ENCODE peak calls at places on chromosomes 1 and 21, in six cellular contexts. One of them, this sample, is unnamed.

GRCh38 chr1:155008015-155008941 is 5.7 kb downstream of the ZBTB7B start:
- DNase-seq in heart right ventricle: no peak
- DNase-seq in GM23248: no peak
- DNase-seq in aorta: no peak
- DNase-seq in A673: no peak
- DNase-seq in IMR-90: no peak
- DNase-seq in this sample: no peak

GRCh38 chr1:31910933-31911332 is 27.2 kb downstream of the PTP4A2 start:
- DNase-seq in heart right ventricle: no peak
- DNase-seq in GM23248: peak; percentile 47
- DNase-seq in aorta: no peak
- DNase-seq in A673: peak; percentile 44
- DNase-seq in IMR-90: no peak
- DNase-seq in this sample: no peak

GRCh38 chr1:155729031-155729898 is 40.4 kb downstream of the DAP3 start:
- DNase-seq in heart right ventricle: no peak
- DNase-seq in GM23248: peak; percentile 75
- DNase-seq in aorta: peak; percentile 58
- DNase-seq in A673: peak; percentile 78
- DNase-seq in IMR-90: peak; percentile 69
- DNase-seq in this sample: peak; percentile 14

GRCh38 chr21:16070207-16070651 is 340.4 kb downstream of the USP25 start:
- DNase-seq in heart right ventricle: no peak
- DNase-seq in GM23248: peak; percentile 55
- DNase-seq in aorta: peak; percentile 28
- DNase-seq in A673: peak; percentile 34
- DNase-seq in IMR-90: no peak
- DNase-seq in this sample: no peak

GRCh38 chr1:39829791-39830533 is 41.3 kb upstream of the BMP8B start:
- DNase-seq in heart right ventricle: no peak
- DNase-seq in GM23248: peak; percentile 79
- DNase-seq in aorta: no peak
- DNase-seq in A673: no peak
- DNase-seq in IMR-90: peak; percentile 40
- DNase-seq in this sample: no peak

GRCh38 chr1:227958617-227959324 is 11.0 kb upstream of the WNT9A start:
- DNase-seq in heart right ventricle: no peak
- DNase-seq in GM23248: no peak
- DNase-seq in aorta: no peak
- DNase-seq in A673: no peak
- DNase-seq in IMR-90: no peak
- DNase-seq in this sample: no peak

GRCh38 chr1:202107321-202107761 is 15.4 kb upstream of the GPR37L1 start:
- DNase-seq in heart right ventricle: peak; percentile 79
- DNase-seq in GM23248: no peak
- DNase-seq in aorta: no peak
- DNase-seq in A673: no peak
- DNase-seq in IMR-90: no peak
- DNase-seq in this sample: no peak

GRCh38 chr1:7084232-7084894 is 299.1 kb downstream of the CAMTA1 start:
- DNase-seq in heart right ventricle: no peak
- DNase-seq in GM23248: no peak
- DNase-seq in aorta: no peak
- DNase-seq in A673: no peak
- DNase-seq in IMR-90: no peak
- DNase-seq in this sample: no peak

GRCh38 chr1:29646161-29646775 is 409.9 kb downstream of the PTPRU start:
- DNase-seq in heart right ventricle: no peak
- DNase-seq in GM23248: no peak
- DNase-seq in aorta: peak; percentile 9
- DNase-seq in A673: no peak
- DNase-seq in IMR-90: no peak
- DNase-seq in this sample: no peak

GRCh38 chr1:114725230-114725629 is 8.7 kb upstream of the NRAS start:
- DNase-seq in heart right ventricle: no peak
- DNase-seq in GM23248: no peak
- DNase-seq in aorta: no peak
- DNase-seq in A673: no peak
- DNase-seq in IMR-90: peak; percentile 61
- DNase-seq in this sample: no peak

GRCh38 chr1:60972841-60973364 is 109.5 kb upstream of the NFIA start:
- DNase-seq in heart right ventricle: no peak
- DNase-seq in GM23248: peak; percentile 90
- DNase-seq in aorta: no peak
- DNase-seq in A673: no peak
- DNase-seq in IMR-90: peak; percentile 76
- DNase-seq in this sample: peak; percentile 56

GRCh38 chr1:228445867-228446584 is 29.4 kb upstream of the TRIM17 start:
- DNase-seq in heart right ventricle: peak; percentile 50
- DNase-seq in GM23248: peak; percentile 70
- DNase-seq in aorta: peak; percentile 71
- DNase-seq in A673: peak; percentile 24
- DNase-seq in IMR-90: peak; percentile 56
- DNase-seq in this sample: no peak

GRCh38 chr1:10444795-10445397 is 4.9 kb upstream of the CORT start:
- DNase-seq in heart right ventricle: no peak
- DNase-seq in GM23248: peak; percentile 14
- DNase-seq in aorta: no peak
- DNase-seq in A673: no peak
- DNase-seq in IMR-90: no peak
- DNase-seq in this sample: no peak

GRCh38 chr1:172837816-172838680 is 179.1 kb downstream of the FASLG start:
- DNase-seq in heart right ventricle: no peak
- DNase-seq in GM23248: peak; percentile 65
- DNase-seq in aorta: no peak
- DNase-seq in A673: no peak
- DNase-seq in IMR-90: peak; percentile 72
- DNase-seq in this sample: no peak

GRCh38 chr1:42886800-42887199 is 40.4 kb downstream of the ZNF691 start:
- DNase-seq in heart right ventricle: no peak
- DNase-seq in GM23248: no peak
- DNase-seq in aorta: no peak
- DNase-seq in A673: no peak
- DNase-seq in IMR-90: no peak
- DNase-seq in this sample: no peak

DNA sequence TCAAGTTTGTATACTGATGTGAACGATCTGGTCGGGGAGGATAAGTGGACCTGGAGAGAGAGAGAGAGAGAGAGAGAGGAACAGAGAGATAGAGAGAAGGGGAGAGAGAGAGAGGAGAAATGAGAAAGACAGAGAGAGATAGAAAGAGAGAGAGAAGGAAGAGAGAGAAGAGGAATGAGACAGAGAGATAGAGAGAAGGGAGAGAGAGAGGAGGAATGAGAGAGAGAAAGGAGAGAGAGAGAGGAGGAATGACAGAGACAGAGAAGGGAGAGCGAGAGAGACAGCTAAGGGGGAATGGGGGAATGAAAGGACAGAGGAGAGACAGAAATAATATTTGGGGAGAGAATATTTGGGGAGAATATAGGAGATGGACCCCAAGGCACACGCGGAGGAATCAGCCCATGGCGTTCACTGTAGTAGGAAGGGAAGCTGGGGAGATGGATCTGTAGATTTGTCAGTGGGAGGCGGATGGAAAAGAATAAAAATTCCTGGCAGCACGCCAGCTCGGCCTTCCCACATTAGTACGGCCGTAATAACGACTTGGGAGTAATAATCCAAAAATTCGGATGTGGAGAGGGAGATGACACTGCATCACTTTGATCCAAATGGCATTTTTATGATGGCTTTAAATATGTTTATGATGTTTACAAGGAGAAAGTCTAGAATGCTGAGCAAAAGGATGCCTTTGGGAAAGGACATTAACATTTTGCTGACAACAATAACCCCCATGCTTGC is 159.7 kb upstream of the KCNJ6 start:
- DNase-seq in heart right ventricle: no peak
- DNase-seq in GM23248: no peak
- DNase-seq in aorta: no peak
- DNase-seq in A673: peak; percentile 2
- DNase-seq in IMR-90: no peak
- DNase-seq in this sample: no peak
- H3K27me3 ChIP-seq in heart right ventricle: peaks cover 6% of the 10 kb centered on the region
- H3K27me3 ChIP-seq in GM23248: peaks cover 22% of the 10 kb centered on the region
- H3K27me3 ChIP-seq in aorta: no peaks in the 10 kb centered on the region
- H3K27me3 ChIP-seq in A673: peaks cover 9% of the 10 kb centered on the region
- H3K27me3 ChIP-seq in IMR-90: peaks cover 5% of the 10 kb centered on the region
- H3K27me3 ChIP-seq in this sample: no peaks in the 10 kb centered on the region

DNA sequence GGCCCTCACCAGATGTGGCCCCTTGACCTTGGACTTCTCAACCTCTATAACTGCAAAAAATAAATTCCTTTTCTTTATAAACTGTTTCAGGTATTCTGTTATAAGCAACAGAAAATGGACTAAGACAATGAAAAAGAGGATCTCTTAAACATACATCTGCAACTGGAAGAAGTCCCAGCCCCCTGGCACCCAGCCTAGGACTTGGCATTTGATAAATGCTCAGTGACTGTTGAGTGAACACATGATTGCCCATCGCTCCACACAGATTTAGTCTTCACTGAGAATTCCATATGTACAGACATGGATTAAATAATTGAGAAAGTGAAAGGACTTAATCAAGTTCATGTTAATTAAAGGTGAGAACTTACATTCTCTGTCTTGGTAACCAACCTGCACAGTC is 344.9 kb upstream of the RUNX1 start:
- DNase-seq in heart right ventricle: no peak
- DNase-seq in GM23248: no peak
- DNase-seq in aorta: peak; percentile 56
- DNase-seq in A673: no peak
- DNase-seq in IMR-90: no peak
- DNase-seq in this sample: no peak
- H3K27me3 ChIP-seq in heart right ventricle: peaks cover 16% of the 10 kb centered on the region
- H3K27me3 ChIP-seq in GM23248: no peaks in the 10 kb centered on the region
- H3K27me3 ChIP-seq in aorta: no peaks in the 10 kb centered on the region
- H3K27me3 ChIP-seq in A673: peaks cover 13% of the 10 kb centered on the region
- H3K27me3 ChIP-seq in IMR-90: no peaks in the 10 kb centered on the region
- H3K27me3 ChIP-seq in this sample: no peaks in the 10 kb centered on the region

GRCh38 chr21:33122507-33122906 is 52.6 kb downstream of the OLIG1 start:
- DNase-seq in heart right ventricle: no peak
- DNase-seq in GM23248: no peak
- DNase-seq in aorta: no peak
- DNase-seq in A673: no peak
- DNase-seq in IMR-90: no peak
- DNase-seq in this sample: no peak

GRCh38 chr21:33124879-33125278 is 54.9 kb downstream of the OLIG1 start:
- DNase-seq in heart right ventricle: no peak
- DNase-seq in GM23248: no peak
- DNase-seq in aorta: peak; percentile 60
- DNase-seq in A673: no peak
- DNase-seq in IMR-90: no peak
- DNase-seq in this sample: no peak

GRCh38 chr21:33123396-33124120 is 53.6 kb downstream of the OLIG1 start:
- DNase-seq in heart right ventricle: no peak
- DNase-seq in GM23248: peak; percentile 13
- DNase-seq in aorta: no peak
- DNase-seq in A673: no peak
- DNase-seq in IMR-90: no peak
- DNase-seq in this sample: no peak

GRCh38 chr21:33125981-33126380 is 56.0 kb downstream of the OLIG1 start:
- DNase-seq in heart right ventricle: no peak
- DNase-seq in GM23248: no peak
- DNase-seq in aorta: no peak
- DNase-seq in A673: no peak
- DNase-seq in IMR-90: no peak
- DNase-seq in this sample: no peak

DNA sequence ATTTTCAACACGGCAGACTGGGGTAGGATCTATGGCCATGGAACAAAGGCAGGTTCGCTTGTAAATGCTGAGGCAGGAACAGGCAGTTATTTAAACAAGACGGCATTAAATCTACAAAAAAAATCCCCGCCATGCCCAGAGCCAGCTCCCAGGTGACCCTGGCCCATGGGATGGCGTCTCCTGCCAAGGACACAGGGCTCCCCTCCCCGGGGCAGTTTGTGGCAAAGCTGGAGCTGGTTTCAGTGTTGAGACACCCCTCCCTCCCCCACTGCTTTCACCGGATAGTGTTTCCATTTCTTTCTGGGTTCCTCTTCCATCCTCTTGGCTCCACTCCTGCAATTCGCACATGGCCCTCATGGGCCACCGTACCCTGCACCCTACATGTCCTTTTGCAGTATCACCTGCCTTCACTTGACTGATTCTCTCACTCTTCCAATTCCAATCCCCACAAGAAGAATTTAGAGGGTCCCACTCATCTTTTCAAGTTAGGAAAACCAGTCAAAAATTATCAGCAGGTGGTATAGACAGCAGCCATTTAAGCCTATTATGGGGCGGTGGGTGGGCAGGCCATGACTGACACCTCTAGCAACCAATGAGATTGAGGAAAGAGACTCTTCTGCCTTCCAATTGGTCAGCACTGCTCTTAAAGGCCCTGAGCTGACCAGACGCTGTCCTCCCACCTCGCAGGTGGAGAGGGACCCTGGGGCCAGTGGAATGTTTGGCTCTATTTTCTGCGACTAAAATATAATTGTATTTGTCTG is 52.0 kb downstream of the OLIG1 start:
- DNase-seq in heart right ventricle: no peak
- DNase-seq in GM23248: peak; percentile 12
- DNase-seq in aorta: no peak
- DNase-seq in A673: peak; percentile 53
- DNase-seq in IMR-90: peak; percentile 14
- DNase-seq in this sample: no peak
- H3K27me3 ChIP-seq in heart right ventricle: peaks cover 69% of the 10 kb centered on the region
- H3K27me3 ChIP-seq in GM23248: peaks cover 48% of the 10 kb centered on the region
- H3K27me3 ChIP-seq in aorta: no peaks in the 10 kb centered on the region
- H3K27me3 ChIP-seq in A673: peaks cover 64% of the 10 kb centered on the region
- H3K27me3 ChIP-seq in IMR-90: peaks cover 33% of the 10 kb centered on the region
- H3K27me3 ChIP-seq in this sample: peaks cover 6% of the 10 kb centered on the region

GRCh38 chr1:26354972-26355371 is 1.0 kb upstream of the CRYBG2 start:
- DNase-seq in heart right ventricle: no peak
- DNase-seq in GM23248: no peak
- DNase-seq in aorta: no peak
- DNase-seq in A673: no peak
- DNase-seq in IMR-90: no peak
- DNase-seq in this sample: no peak

GRCh38 chr1:26353976-26354820 is at the start of gene CRYBG2:
- DNase-seq in heart right ventricle: no peak
- DNase-seq in GM23248: no peak
- DNase-seq in aorta: no peak
- DNase-seq in A673: no peak
- DNase-seq in IMR-90: no peak
- DNase-seq in this sample: no peak

GRCh38 chr1:26358411-26359384 is 4.8 kb upstream of the CRYBG2 start:
- DNase-seq in heart right ventricle: no peak
- DNase-seq in GM23248: no peak
- DNase-seq in aorta: no peak
- DNase-seq in A673: no peak
- DNase-seq in IMR-90: no peak
- DNase-seq in this sample: no peak

GRCh38 chr1:26356106-26356505 is 2.2 kb upstream of the CRYBG2 start:
- DNase-seq in heart right ventricle: no peak
- DNase-seq in GM23248: no peak
- DNase-seq in aorta: no peak
- DNase-seq in A673: no peak
- DNase-seq in IMR-90: no peak
- DNase-seq in this sample: no peak

DNA sequence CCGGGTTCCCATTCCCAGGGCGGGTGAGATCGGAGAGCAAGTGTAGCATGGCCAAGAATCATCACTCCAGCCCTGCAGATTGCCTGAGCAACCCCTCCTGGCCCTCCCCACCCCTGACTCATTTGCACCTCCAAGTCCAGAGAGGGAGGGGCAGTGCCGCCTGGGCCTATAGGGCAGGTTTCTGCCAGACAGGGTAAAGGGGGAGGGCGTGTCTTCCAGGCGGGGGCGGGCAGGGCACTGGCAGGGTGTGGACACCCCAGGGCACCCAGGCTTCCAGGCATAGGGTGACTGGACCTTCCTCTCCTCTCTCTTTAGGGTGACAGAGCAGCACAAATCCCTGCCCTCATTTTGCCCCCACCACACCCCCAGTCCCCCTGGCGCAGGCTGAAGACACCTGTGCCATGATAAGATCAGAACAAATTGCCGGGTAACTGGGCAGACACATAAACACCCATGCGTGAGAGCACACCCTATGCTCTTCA is 3.2 kb upstream of the CRYBG2 start:
- DNase-seq in heart right ventricle: no peak
- DNase-seq in GM23248: no peak
- DNase-seq in aorta: no peak
- DNase-seq in A673: no peak
- DNase-seq in IMR-90: no peak
- DNase-seq in this sample: no peak
- H3K27me3 ChIP-seq in heart right ventricle: peaks cover 80% of the 10 kb centered on the region
- H3K27me3 ChIP-seq in GM23248: peaks cover 42% of the 10 kb centered on the region
- H3K27me3 ChIP-seq in aorta: no peaks in the 10 kb centered on the region
- H3K27me3 ChIP-seq in A673: peaks cover 29% of the 10 kb centered on the region
- H3K27me3 ChIP-seq in IMR-90: peaks cover 78% of the 10 kb centered on the region
- H3K27me3 ChIP-seq in this sample: peaks cover 38% of the 10 kb centered on the region